ENCODE peak calls at places on chromosomes 7 and 10, in eight cellular contexts. One of them, this sample, is unnamed.

GRCh38 chr10:4941540-4942330 is 21.5 kb upstream of the AKR1C1 start:
- DNase-seq in spleen: no peak
- DNase-seq in AG04450: no peak
- DNase-seq in neural progenitor cell: no peak
- DNase-seq in tibial artery: no peak
- DNase-seq in ovary: no peak
- DNase-seq in CD8-positive, alpha-beta T cell: no peak
- DNase-seq in upper lobe of right lung: no peak
- DNase-seq in this sample: no peak

GRCh38 chr7:64574481-64575159 is 11.7 kb upstream of the ZNF680 start:
- DNase-seq in spleen: no peak
- DNase-seq in AG04450: no peak
- DNase-seq in neural progenitor cell: no peak
- DNase-seq in tibial artery: peak
- DNase-seq in ovary: peak
- DNase-seq in CD8-positive, alpha-beta T cell: no peak
- DNase-seq in upper lobe of right lung: no peak
- DNase-seq in this sample: no peak

GRCh38 chr10:5915451-5915850 is 25.4 kb downstream of the FBH1 start:
- DNase-seq in spleen: no peak
- DNase-seq in AG04450: no peak
- DNase-seq in neural progenitor cell: no peak
- DNase-seq in tibial artery: no peak
- DNase-seq in ovary: no peak
- DNase-seq in CD8-positive, alpha-beta T cell: no peak
- DNase-seq in upper lobe of right lung: no peak
- DNase-seq in this sample: no peak

GRCh38 chr7:40996330-40996729 is 706.6 kb downstream of the INHBA start:
- DNase-seq in spleen: no peak
- DNase-seq in AG04450: no peak
- DNase-seq in neural progenitor cell: no peak
- DNase-seq in tibial artery: no peak
- DNase-seq in ovary: no peak
- DNase-seq in CD8-positive, alpha-beta T cell: no peak
- DNase-seq in upper lobe of right lung: no peak
- DNase-seq in this sample: no peak

GRCh38 chr7:20198295-20198694 is 18.9 kb downstream of the MACC1 start:
- DNase-seq in spleen: no peak
- DNase-seq in AG04450: no peak
- DNase-seq in neural progenitor cell: no peak
- DNase-seq in tibial artery: no peak
- DNase-seq in ovary: no peak
- DNase-seq in CD8-positive, alpha-beta T cell: no peak
- DNase-seq in upper lobe of right lung: no peak
- DNase-seq in this sample: no peak

GRCh38 chr10:98555011-98555619 is 108.4 kb upstream of the HPS1 start:
- DNase-seq in spleen: no peak
- DNase-seq in AG04450: no peak
- DNase-seq in neural progenitor cell: peak
- DNase-seq in tibial artery: no peak
- DNase-seq in ovary: no peak
- DNase-seq in CD8-positive, alpha-beta T cell: no peak
- DNase-seq in upper lobe of right lung: no peak
- DNase-seq in this sample: no peak

GRCh38 chr10:26815500-26815899 is 45.3 kb downstream of the ABI1 start:
- DNase-seq in spleen: no peak
- DNase-seq in AG04450: no peak
- DNase-seq in neural progenitor cell: no peak
- DNase-seq in tibial artery: no peak
- DNase-seq in ovary: no peak
- DNase-seq in CD8-positive, alpha-beta T cell: no peak
- DNase-seq in upper lobe of right lung: no peak
- DNase-seq in this sample: no peak

GRCh38 chr10:26437637-26438461 is at the start of gene APBB1IP:
- DNase-seq in spleen: peak
- DNase-seq in AG04450: no peak
- DNase-seq in neural progenitor cell: peak
- DNase-seq in tibial artery: peak
- DNase-seq in ovary: no peak
- DNase-seq in CD8-positive, alpha-beta T cell: peak
- DNase-seq in upper lobe of right lung: peak
- DNase-seq in this sample: peak

GRCh38 chr7:38274493-38274892 is 1.1 kb upstream of the TARP start:
- DNase-seq in spleen: no peak
- DNase-seq in AG04450: no peak
- DNase-seq in neural progenitor cell: no peak
- DNase-seq in tibial artery: no peak
- DNase-seq in ovary: no peak
- DNase-seq in CD8-positive, alpha-beta T cell: no peak
- DNase-seq in upper lobe of right lung: no peak
- DNase-seq in this sample: no peak

GRCh38 chr10:76459016-76459415 is 1027.6 kb downstream of the LRMDA start:
- DNase-seq in spleen: no peak
- DNase-seq in AG04450: no peak
- DNase-seq in neural progenitor cell: no peak
- DNase-seq in tibial artery: peak
- DNase-seq in ovary: no peak
- DNase-seq in CD8-positive, alpha-beta T cell: no peak
- DNase-seq in upper lobe of right lung: no peak
- DNase-seq in this sample: no peak
- H3K27ac ChIP-seq in spleen: no peak
- H3K27ac ChIP-seq in AG04450: no peak
- H3K27ac ChIP-seq in neural progenitor cell: no peak
- H3K27ac ChIP-seq in tibial artery: peak
- H3K27ac ChIP-seq in ovary: no peak
- H3K27ac ChIP-seq in CD8-positive, alpha-beta T cell: no peak
- H3K27ac ChIP-seq in upper lobe of right lung: no peak
- H3K27ac ChIP-seq in this sample: peak

DNA sequence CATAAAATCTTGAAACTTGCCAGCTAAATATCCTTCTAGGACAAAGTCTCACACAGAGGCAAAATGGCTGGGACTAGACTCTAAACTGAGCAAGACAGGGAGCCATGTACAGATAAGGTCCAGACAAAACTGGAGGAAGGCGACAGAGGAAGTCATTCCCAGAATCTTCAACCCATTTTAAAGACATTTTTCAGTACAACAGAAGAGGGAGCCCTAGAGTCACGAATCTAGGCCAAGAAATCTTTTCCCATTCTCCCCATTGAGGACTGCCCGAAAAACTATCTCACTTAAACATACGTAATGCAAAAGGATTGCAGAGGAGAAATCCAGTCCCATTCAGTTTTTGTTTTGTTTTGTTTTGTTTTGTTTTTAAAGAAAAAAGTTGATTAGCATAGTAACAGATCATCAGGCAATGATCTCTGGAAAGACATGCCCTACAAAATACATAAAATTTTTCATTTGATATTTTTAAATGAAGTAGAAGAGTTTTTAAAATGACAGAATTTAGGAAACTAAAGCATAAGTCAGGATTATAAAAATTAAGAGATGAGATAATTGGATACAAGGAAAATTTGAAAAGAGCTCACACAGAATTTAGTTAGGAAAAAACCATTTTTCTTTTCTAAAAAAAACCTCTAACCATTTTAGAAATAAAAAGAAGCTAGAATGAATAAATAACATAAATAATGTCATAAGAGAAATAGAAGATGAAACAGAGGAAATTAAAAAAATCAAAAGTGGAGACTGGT is 16.9 kb upstream of the PRF1 start:
- DNase-seq in spleen: no peak
- DNase-seq in AG04450: no peak
- DNase-seq in neural progenitor cell: no peak
- DNase-seq in tibial artery: no peak
- DNase-seq in ovary: no peak
- DNase-seq in CD8-positive, alpha-beta T cell: no peak
- DNase-seq in upper lobe of right lung: no peak
- DNase-seq in this sample: no peak
- TF ChIP-seq CTCF in spleen: peak
- TF ChIP-seq CTCF in AG04450: peak
- TF ChIP-seq CTCF in neural progenitor cell: peak
- TF ChIP-seq CTCF in tibial artery: no peak
- TF ChIP-seq CTCF in ovary: no peak
- TF ChIP-seq CTCF in CD8-positive, alpha-beta T cell: no peak
- TF ChIP-seq CTCF in upper lobe of right lung: peak
- TF ChIP-seq CTCF in this sample: no peak

GRCh38 chr10:74381291-74381885 is 230.4 kb downstream of the ADK start:
- DNase-seq in spleen: no peak
- DNase-seq in AG04450: no peak
- DNase-seq in neural progenitor cell: no peak
- DNase-seq in tibial artery: no peak
- DNase-seq in ovary: no peak
- DNase-seq in CD8-positive, alpha-beta T cell: no peak
- DNase-seq in upper lobe of right lung: no peak
- DNase-seq in this sample: no peak
- H3K4me3 ChIP-seq in spleen: no peak
- H3K4me3 ChIP-seq in AG04450: no peak
- H3K4me3 ChIP-seq in neural progenitor cell: no peak
- H3K4me3 ChIP-seq in tibial artery: no peak
- H3K4me3 ChIP-seq in ovary: no peak
- H3K4me3 ChIP-seq in CD8-positive, alpha-beta T cell: no peak
- H3K4me3 ChIP-seq in upper lobe of right lung: no peak
- H3K4me3 ChIP-seq in this sample: no peak

GRCh38 chr10:119408969-119409371 is 133.5 kb downstream of the RGS10 start:
- DNase-seq in spleen: no peak
- DNase-seq in AG04450: no peak
- DNase-seq in neural progenitor cell: no peak
- DNase-seq in tibial artery: no peak
- DNase-seq in ovary: peak
- DNase-seq in CD8-positive, alpha-beta T cell: no peak
- DNase-seq in upper lobe of right lung: no peak
- DNase-seq in this sample: no peak
- H3K27ac ChIP-seq in spleen: peak
- H3K27ac ChIP-seq in AG04450: peak
- H3K27ac ChIP-seq in neural progenitor cell: no peak
- H3K27ac ChIP-seq in tibial artery: no peak
- H3K27ac ChIP-seq in ovary: peak
- H3K27ac ChIP-seq in CD8-positive, alpha-beta T cell: no peak
- H3K27ac ChIP-seq in upper lobe of right lung: peak
- H3K27ac ChIP-seq in this sample: peak

DNA sequence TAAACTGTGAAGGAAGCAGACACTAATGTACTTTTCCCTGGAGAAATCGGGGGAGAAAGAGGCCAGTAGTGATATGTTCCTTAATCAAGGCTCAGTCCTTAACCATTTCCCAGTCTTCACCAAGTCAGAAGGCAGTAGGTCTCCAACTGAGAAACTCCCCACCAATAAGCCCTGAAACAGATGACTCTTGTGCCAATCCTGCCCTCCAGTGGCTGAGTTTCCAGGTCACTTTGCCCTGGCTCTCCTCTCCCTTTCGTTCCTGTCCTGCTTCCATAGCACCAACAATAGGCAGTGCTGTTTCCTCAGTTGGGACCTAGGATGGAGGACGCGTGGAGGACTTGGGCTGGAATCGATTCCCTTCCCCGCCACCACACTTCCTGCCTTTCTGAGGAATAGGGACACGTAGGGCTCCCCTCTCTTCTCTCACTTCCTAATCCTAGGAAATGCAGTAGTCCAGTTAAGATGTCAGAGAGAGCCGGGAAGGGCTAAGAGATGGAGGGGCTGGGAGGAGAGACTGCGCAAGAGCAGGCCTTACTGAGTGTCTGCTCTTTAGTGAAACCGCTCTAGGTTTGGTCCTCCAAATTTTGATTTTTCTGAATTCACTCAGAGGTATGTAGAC is 23.4 kb downstream of the ATOH7 start:
- DNase-seq in spleen: no peak
- DNase-seq in AG04450: no peak
- DNase-seq in neural progenitor cell: peak
- DNase-seq in tibial artery: no peak
- DNase-seq in ovary: peak
- DNase-seq in CD8-positive, alpha-beta T cell: no peak
- DNase-seq in upper lobe of right lung: no peak
- DNase-seq in this sample: no peak
- TF ChIP-seq CTCF in spleen: peak
- TF ChIP-seq CTCF in AG04450: peak
- TF ChIP-seq CTCF in neural progenitor cell: peak
- TF ChIP-seq CTCF in tibial artery: no peak
- TF ChIP-seq CTCF in ovary: no peak
- TF ChIP-seq CTCF in CD8-positive, alpha-beta T cell: no peak
- TF ChIP-seq CTCF in upper lobe of right lung: peak
- TF ChIP-seq CTCF in this sample: no peak

GRCh38 chr7:158586499-158587191 is 978 bp downstream of the PTPRN2 start:
- DNase-seq in spleen: peak
- DNase-seq in AG04450: no peak
- DNase-seq in neural progenitor cell: peak
- DNase-seq in tibial artery: no peak
- DNase-seq in ovary: no peak
- DNase-seq in CD8-positive, alpha-beta T cell: no peak
- DNase-seq in upper lobe of right lung: no peak
- DNase-seq in this sample: no peak
- H3K4me3 ChIP-seq in spleen: no peak
- H3K4me3 ChIP-seq in AG04450: no peak
- H3K4me3 ChIP-seq in neural progenitor cell: peak
- H3K4me3 ChIP-seq in tibial artery: no peak
- H3K4me3 ChIP-seq in ovary: peak
- H3K4me3 ChIP-seq in CD8-positive, alpha-beta T cell: no peak
- H3K4me3 ChIP-seq in upper lobe of right lung: no peak
- H3K4me3 ChIP-seq in this sample: peak

DNA sequence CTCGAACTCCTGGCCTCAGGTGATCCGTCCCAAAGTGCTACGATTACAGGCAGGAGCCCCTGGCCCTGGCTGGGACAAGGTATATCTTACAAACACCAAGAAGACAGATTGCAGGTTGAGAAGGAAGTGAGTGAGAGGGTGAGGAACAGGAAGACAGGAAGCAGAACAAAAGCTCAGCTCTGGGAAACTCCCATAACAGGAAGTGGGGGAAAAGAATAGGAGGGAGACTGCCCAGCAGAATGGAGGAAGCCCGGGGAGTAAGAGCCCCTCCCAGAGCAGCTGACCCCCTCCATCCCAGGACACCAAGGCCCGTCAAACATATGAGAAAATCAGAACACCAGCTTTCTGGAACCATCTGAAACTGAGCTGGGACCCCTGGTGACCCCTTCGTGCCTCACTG is 2.9 kb downstream of the TECPR1 start:
- DNase-seq in spleen: no peak
- DNase-seq in AG04450: no peak
- DNase-seq in neural progenitor cell: no peak
- DNase-seq in tibial artery: no peak
- DNase-seq in ovary: no peak
- DNase-seq in CD8-positive, alpha-beta T cell: no peak
- DNase-seq in upper lobe of right lung: no peak
- DNase-seq in this sample: no peak
- H3K27ac ChIP-seq in spleen: peak
- H3K27ac ChIP-seq in AG04450: no peak
- H3K27ac ChIP-seq in neural progenitor cell: no peak
- H3K27ac ChIP-seq in tibial artery: no peak
- H3K27ac ChIP-seq in ovary: no peak
- H3K27ac ChIP-seq in CD8-positive, alpha-beta T cell: peak
- H3K27ac ChIP-seq in upper lobe of right lung: peak
- H3K27ac ChIP-seq in this sample: no peak